ENCODE peak calls at places on chromosomes 16 and 17, in five cellular contexts. T is GM23248, J is neuronal stem cell, B is mesenchymal stem cell, Z is PC-3. Y is an unnamed sample.

GRCh38 chr16:3170440-3171180 is 17.4 kb upstream of the OR1F1 start:
- DNase-seq in T (peak; percentile 38), J (no peak), B (peak; percentile 33), Z (no peak), Y (no peak)

GRCh38 chr16:31181102-31181830 is 1.3 kb downstream of the FUS start:
- DNase-seq in T (peak; percentile 78), J (peak; percentile 20), B (peak; percentile 46), Z (peak; percentile 30), Y (no peak)

GRCh38 chr17:73956595-73957465 is 246.6 kb upstream of the RPL38 start:
- DNase-seq in T (peak; percentile 50), J (peak; percentile 68), B (no peak), Z (peak; percentile 66), Y (no peak)

GRCh38 chr17:50631195-50631907 is 3.3 kb upstream of the ABCC3 start:
- DNase-seq in T (peak; percentile 50), J (no peak), B (no peak), Z (no peak), Y (no peak)

GRCh38 chr17:48631693-48632578 is 5.8 kb upstream of the HOXB9 start:
- DNase-seq in T (no peak), J (no peak), B (no peak), Z (no peak), Y (no peak)

GRCh38 chr17:74987909-74988711 is 678 bp downstream of the CDR2L start:
- DNase-seq in T (peak; percentile 92), J (peak; percentile 73), B (peak; percentile 89), Z (peak; percentile 60), Y (peak; percentile 72)

GRCh38 chr17:21012736-21013135 is 30.1 kb downstream of the USP22 start:
- DNase-seq in T (no peak), J (no peak), B (no peak), Z (no peak), Y (no peak)

GRCh38 chr17:81419333-81419885 is 24.2 kb downstream of the BAHCC1 start:
- DNase-seq in T (peak; percentile 93), J (no peak), B (peak; percentile 96), Z (peak; percentile 90), Y (peak; percentile 90)

GRCh38 chr17:13594310-13594709 is 7.4 kb downstream of the HS3ST3A1 start:
- DNase-seq in T (peak; percentile 38), J (no peak), B (peak; percentile 16), Z (no peak), Y (no peak)

GRCh38 chr16:30837904-30838303 is 50.9 kb upstream of the ZNF629 start:
- DNase-seq in T (no peak), J (no peak), B (no peak), Z (peak; percentile 62), Y (no peak)

GRCh38 chr16:11613381-11614303 is 26.9 kb upstream of the LITAF start:
- DNase-seq in T (no peak), J (no peak), B (peak; percentile 66), Z (peak; percentile 4), Y (no peak)

GRCh38 chr17:19978206-19978802 is 676 bp upstream of the AKAP10 start:
- DNase-seq in T (no peak), J (no peak), B (peak; percentile 11), Z (no peak), Y (peak; percentile 8)

GRCh38 chr17:8832711-8833352 is 33.7 kb upstream of the MFSD6L start:
- DNase-seq in T (peak; percentile 23), J (peak; percentile 41), B (no peak), Z (no peak), Y (no peak)

GRCh38 chr17:13601317-13601775 is 383 bp downstream of the HS3ST3A1 start:
- DNase-seq in T (peak; percentile 68), J (no peak), B (peak; percentile 52), Z (no peak), Y (no peak)

GRCh38 chr16:68396481-68396880 is 51.8 kb downstream of the SMPD3 start:
- DNase-seq in T (peak; percentile 83), J (no peak), B (peak; percentile 30), Z (peak; percentile 55), Y (peak; percentile 23)

GRCh38 chr17:48622857-48623256 is 3.3 kb downstream of the HOXB9 start:
- DNase-seq in T (no peak), J (no peak), B (peak; percentile 62), Z (no peak), Y (no peak)

GRCh38 chr16:19167710-19168172 is 299 bp upstream of the SYT17 start:
- DNase-seq in T (peak; percentile 83), J (peak; percentile 83), B (peak; percentile 79), Z (peak; percentile 79), Y (peak; percentile 38)

GRCh38 chr16:46801428-46802049 is 29.4 kb downstream of the C16orf87 start:
- DNase-seq in T (peak; percentile 66), J (no peak), B (peak; percentile 55), Z (peak; percentile 57), Y (no peak)

GRCh38 chr17:72280881-72281280 is 160.1 kb downstream of the SOX9 start:
- DNase-seq in T (no peak), J (no peak), B (no peak), Z (no peak), Y (no peak)

GRCh38 chr17:50421308-50422031 is 4.5 kb upstream of the ACSF2 start:
- DNase-seq in T (peak; percentile 32), J (no peak), B (peak; percentile 34), Z (no peak), Y (no peak)

GRCh38 chr17:180380-181212 is 854 bp downstream of the DOC2B start:
- DNase-seq in T (peak; percentile 24), J (peak; percentile 36), B (no peak), Z (no peak), Y (no peak)
- H3K4me3 ChIP-seq in T (peak overlapping the region; percentile 37), J (peak overlapping the region; percentile 76), B (peak overlapping the region; percentile 28), Z (no peak overlapping the region), Y (no peak overlapping the region)

GRCh38 chr16:81645303-81645702 is 133.8 kb upstream of the PLCG2 start:
- DNase-seq in T (peak; percentile 89), J (no peak), B (peak; percentile 95), Z (peak; percentile 78), Y (peak; percentile 97)
- H3K4me2 ChIP-seq in T (peak overlapping the region; percentile 21), J (no peak overlapping the region), B (peak overlapping the region; percentile 78), Z (peak overlapping the region; percentile 54), Y (peak overlapping the region; percentile 75)

DNA sequence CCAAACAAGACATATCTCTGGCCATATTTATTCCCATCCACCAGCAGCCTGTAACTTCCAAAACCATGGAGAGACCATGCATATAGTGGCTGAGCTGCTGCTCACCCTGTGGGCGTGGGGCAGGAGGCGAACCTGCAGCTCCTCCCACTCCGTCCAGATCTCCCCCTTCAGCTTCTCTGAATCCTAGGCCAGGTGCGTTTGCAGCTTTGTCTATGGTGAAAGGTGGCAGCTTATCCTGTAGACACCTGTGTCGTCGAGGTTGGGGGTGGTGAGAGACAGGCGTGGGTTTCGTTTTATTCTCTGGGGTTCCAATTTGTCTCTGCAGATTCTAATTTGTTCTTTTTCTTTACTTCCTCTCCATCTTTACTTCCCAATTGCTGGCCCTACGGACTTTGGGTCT is 9.7 kb upstream of the ANKS4B start:
- DNase-seq in T (no peak), J (no peak), B (no peak), Z (no peak), Y (no peak)
- H3K27me3 ChIP-seq in T (peaks cover 58% of the 10 kb centered on the region), J (no peaks in the 10 kb centered on the region), B (peaks cover 4% of the 10 kb centered on the region), Z (peaks cover 52% of the 10 kb centered on the region), Y (peaks cover 9% of the 10 kb centered on the region)

DNA sequence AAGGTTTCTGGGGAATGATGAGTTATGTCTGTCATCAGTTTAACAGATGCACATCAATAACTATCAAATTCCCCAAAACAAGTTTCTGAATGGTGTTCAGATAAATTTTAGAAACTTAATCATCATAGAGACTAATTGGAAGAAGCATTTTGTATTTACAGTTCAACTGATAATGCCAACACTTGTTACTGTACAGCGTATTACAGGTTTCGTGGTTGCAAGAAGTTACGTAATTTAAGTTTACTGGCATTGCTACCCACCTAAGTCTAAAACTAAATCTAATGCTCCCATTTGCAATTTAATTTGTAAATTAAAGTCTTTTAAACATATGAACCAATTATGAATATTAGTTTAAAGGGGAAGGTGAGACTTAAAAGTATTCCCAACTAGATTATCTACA is 3.0 kb downstream of the SRSF1 start:
- DNase-seq in T (no peak), J (no peak), B (no peak), Z (no peak), Y (no peak)
- H3K4me3 ChIP-seq in T (peak overlapping the region; percentile 99), J (no peak overlapping the region), B (no peak overlapping the region), Z (peak overlapping the region; percentile 96), Y (peak overlapping the region; percentile 100)

GRCh38 chr16:17633146-17633966 is 162.6 kb upstream of the XYLT1 start:
- DNase-seq in T (peak; percentile 41), J (no peak), B (no peak), Z (no peak), Y (peak; percentile 18)
- H3K4me2 ChIP-seq in T (no peak overlapping the region), J (no peak overlapping the region), B (no peak overlapping the region), Z (no peak overlapping the region), Y (no peak overlapping the region)

GRCh38 chr16:67161595-67162058 is 1.9 kb downstream of the FBXL8 start:
- DNase-seq in T (no peak), J (no peak), B (no peak), Z (peak; percentile 41), Y (no peak)
- H3K27me3 ChIP-seq in T (no peaks in the 10 kb centered on the region), J (peaks cover 79% of the 10 kb centered on the region), B (peaks cover 51% of the 10 kb centered on the region), Z (no peaks in the 10 kb centered on the region), Y (peaks cover 55% of the 10 kb centered on the region)

DNA sequence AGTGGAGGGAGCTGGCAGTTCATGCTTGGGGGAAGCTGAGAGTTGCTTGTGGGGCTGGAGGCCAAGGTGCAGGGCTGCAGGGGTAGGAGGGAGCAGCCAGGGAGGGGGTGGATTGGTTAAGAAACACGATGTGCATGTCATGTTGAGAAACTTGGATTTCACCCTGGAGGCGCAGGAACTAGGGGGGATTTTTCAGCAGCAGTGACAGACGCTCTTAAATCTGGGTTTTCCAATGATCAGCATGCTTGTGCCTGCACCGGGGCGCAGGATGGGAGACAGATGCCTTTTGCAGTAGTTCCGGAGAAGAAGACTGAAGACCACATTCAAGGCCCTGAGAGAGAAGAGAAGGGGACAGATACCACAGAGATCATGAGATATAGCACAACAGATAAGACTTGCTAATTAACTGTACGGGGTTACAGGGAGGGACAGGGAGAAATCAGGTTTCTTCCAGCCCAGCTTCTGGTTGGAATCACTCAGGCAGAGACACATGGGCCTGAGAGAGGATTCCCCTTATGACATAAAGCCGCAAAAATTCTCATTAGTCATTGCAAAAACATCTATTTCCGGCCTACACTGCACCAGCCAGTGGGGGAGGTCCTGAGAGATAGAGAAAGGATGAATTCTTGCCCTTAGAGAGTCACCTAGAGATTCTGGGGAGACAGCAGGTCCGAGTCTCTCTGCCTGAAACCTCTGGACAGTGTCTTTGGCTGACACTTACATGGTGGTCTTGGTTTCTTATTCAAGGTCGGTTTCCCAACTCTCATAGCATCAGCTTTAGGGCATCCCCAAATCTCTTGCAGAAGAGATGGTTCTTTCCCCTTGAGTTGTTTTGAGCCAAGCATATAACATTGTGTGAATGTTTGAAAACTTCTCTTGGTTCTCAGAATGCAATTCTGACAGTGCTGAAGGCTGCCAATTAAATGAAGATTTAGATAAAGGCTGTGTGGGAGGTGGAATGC is 27.1 kb downstream of the CDH13 start:
- DNase-seq in T (peak; percentile 91), J (no peak), B (peak; percentile 97), Z (peak; percentile 81), Y (peak; percentile 92)
- H3K4me3 ChIP-seq in T (peak overlapping the region; percentile 55), J (no peak overlapping the region), B (no peak overlapping the region), Z (no peak overlapping the region), Y (peak overlapping the region; percentile 34)